ENCODE peak calls at places on chromosome 7, in five cellular contexts. J is HCT116, X is HepG2, O is K562, T is GM12878. F is an unnamed sample.

GRCh38 chr7:88083883-88084282 is 136.0 kb downstream of the SRI start:
- DNase-seq in X (no peak), J (no peak), T (no peak), O (no peak), F (no peak)

GRCh38 chr7:101902680-101903504 is 85.5 kb downstream of the CUX1 start:
- DNase-seq in J (no peak), T (no peak), X (no peak), O (peak), F (no peak)

GRCh38 chr7:114825423-114825951 is 96.4 kb upstream of the MDFIC start:
- DNase-seq in T (no peak), X (no peak), O (no peak), J (no peak), F (peak)

GRCh38 chr7:94434031-94434430 is 39.3 kb downstream of the COL1A2 start:
- DNase-seq in J (no peak), T (no peak), X (no peak), O (no peak), F (no peak)

GRCh38 chr7:23012797-23013714 is 874 bp downstream of the HYCC1 start:
- DNase-seq in T (no peak), J (no peak), O (peak), X (peak), F (no peak)

GRCh38 chr7:148303295-148304013 is 287.1 kb upstream of the C7orf33 start:
- DNase-seq in J (no peak), X (no peak), T (no peak), O (no peak), F (no peak)

GRCh38 chr7:112876877-112877276 is 86.7 kb upstream of the TMEM168 start:
- DNase-seq in X (peak), O (no peak), J (no peak), T (no peak), F (no peak)

GRCh38 chr7:19213746-19214145 is 68.5 kb upstream of the FERD3L start:
- DNase-seq in O (no peak), X (no peak), J (no peak), T (no peak), F (no peak)

GRCh38 chr7:3916146-3916545 is 615.1 kb downstream of the SDK1 start:
- DNase-seq in O (no peak), J (no peak), X (peak), T (no peak), F (peak)

GRCh38 chr7:114777288-114777687 is 144.6 kb upstream of the MDFIC start:
- DNase-seq in O (no peak), J (no peak), X (no peak), T (no peak), F (no peak)

GRCh38 chr7:101733713-101734475 is 83.5 kb upstream of the CUX1 start:
- DNase-seq in J (no peak), T (no peak), O (peak), X (peak), F (peak)

GRCh38 chr7:2523941-2524807 is 4.6 kb downstream of the LFNG start:
- DNase-seq in J (peak), T (no peak), X (peak), O (peak), F (no peak)

GRCh38 chr7:64463636-64464375 is 99.1 kb downstream of the ZNF680 start:
- DNase-seq in T (no peak), X (no peak), O (peak), J (no peak), F (peak)

GRCh38 chr7:2629740-2630681 is 1.8 kb upstream of the TTYH3 start:
- DNase-seq in O (no peak), X (peak), J (no peak), T (no peak), F (no peak)

GRCh38 chr7:135185471-135186260 is 15.2 kb upstream of the CYREN start:
- DNase-seq in O (no peak), J (no peak), X (no peak), T (no peak), F (no peak)

GRCh38 chr7:155725073-155725346 is 80.5 kb downstream of the RBM33 start:
- DNase-seq in O (no peak), X (no peak), J (no peak), T (no peak), F (no peak)

GRCh38 chr7:109641445-109641844 is 1071.8 kb downstream of the DNAJB9 start:
- DNase-seq in J (no peak), X (no peak), O (no peak), T (no peak), F (no peak)

GRCh38 chr7:31744294-31744874 is 57.4 kb downstream of the PPP1R17 start:
- DNase-seq in J (peak), T (peak), X (peak), O (peak), F (peak)

GRCh38 chr7:158743219-158743618 is 38.6 kb upstream of the NCAPG2 start:
- DNase-seq in T (no peak), O (no peak), X (no peak), J (no peak), F (no peak)

GRCh38 chr7:28615091-28615490 is 202.8 kb downstream of the CREB5 start:
- DNase-seq in O (no peak), X (no peak), J (no peak), T (no peak), F (peak)

GRCh38 chr7:20330176-20330796 is 414 bp upstream of the ITGB8 start:
- DNase-seq in X (peak), O (peak), T (no peak), J (no peak), F (no peak)

GRCh38 chr7:111473449-111474198 is 88.7 kb downstream of the IMMP2L start:
- DNase-seq in X (no peak), T (no peak), J (no peak), O (no peak), F (no peak)

GRCh38 chr7:131336956-131337355 is 9.3 kb downstream of the MKLN1 start:
- DNase-seq in X (peak), T (no peak), J (peak), O (peak), F (no peak)

GRCh38 chr7:128274890-128275603 is 34.0 kb downstream of the LEP start:
- DNase-seq in X (peak), T (no peak), J (no peak), O (no peak), F (no peak)

GRCh38 chr7:94375167-94375566 is 19.5 kb upstream of the COL1A2 start:
- DNase-seq in O (no peak), J (no peak), T (no peak), X (no peak), F (peak)

GRCh38 chr7:134593530-134594392 is 44.9 kb downstream of the AKR1B15 start:
- DNase-seq in O (peak), X (peak), J (no peak), T (no peak), F (peak)

GRCh38 chr7:155702616-155703015 is 58.2 kb downstream of the RBM33 start:
- DNase-seq in J (no peak), O (no peak), T (no peak), X (no peak), F (no peak)

GRCh38 chr7:79593819-79594218 is 140.4 kb upstream of the MAGI2 start:
- DNase-seq in X (no peak), T (no peak), J (no peak), O (no peak), F (no peak)

GRCh38 chr7:25857376-25858067 is 294.5 kb upstream of the NFE2L3 start:
- DNase-seq in O (peak), J (no peak), X (no peak), T (no peak), F (no peak)

GRCh38 chr7:82562716-82563404 is 119.3 kb upstream of the CACNA2D1 start:
- DNase-seq in O (no peak), X (no peak), J (no peak), T (no peak), F (no peak)

GRCh38 chr7:96116173-96116572 is 205.7 kb downstream of the SLC25A13 start:
- DNase-seq in O (no peak), X (no peak), T (no peak), J (no peak), F (no peak)

GRCh38 chr7:22066484-22066883 is 120.8 kb upstream of the CDCA7L start:
- DNase-seq in X (no peak), O (no peak), J (no peak), T (no peak), F (no peak)

GRCh38 chr7:88020953-88021650 is 87.1 kb downstream of the ADAM22 start:
- DNase-seq in O (no peak), J (peak), X (no peak), T (no peak), F (no peak)

GRCh38 chr7:151007469-151007898 is 16.7 kb downstream of the NOS3 start:
- DNase-seq in T (no peak), O (no peak), J (no peak), X (no peak), F (no peak)
- H3K9ac ChIP-seq in T (no peak), O (peak), J (peak), X (no peak), F (peak)

GRCh38 chr7:108600399-108600798 is 30.7 kb downstream of the DNAJB9 start:
- DNase-seq in T (no peak), O (no peak), J (no peak), X (no peak), F (no peak)

GRCh38 chr7:108604685-108605077 is 35.0 kb downstream of the DNAJB9 start:
- DNase-seq in O (peak), J (no peak), T (no peak), X (no peak), F (no peak)

GRCh38 chr7:108605582-108606173 is 36.0 kb downstream of the DNAJB9 start:
- DNase-seq in X (no peak), J (no peak), T (no peak), O (no peak), F (no peak)

GRCh38 chr7:108598858-108599257 is 29.2 kb downstream of the DNAJB9 start:
- DNase-seq in J (no peak), X (no peak), O (no peak), T (no peak), F (no peak)

DNA sequence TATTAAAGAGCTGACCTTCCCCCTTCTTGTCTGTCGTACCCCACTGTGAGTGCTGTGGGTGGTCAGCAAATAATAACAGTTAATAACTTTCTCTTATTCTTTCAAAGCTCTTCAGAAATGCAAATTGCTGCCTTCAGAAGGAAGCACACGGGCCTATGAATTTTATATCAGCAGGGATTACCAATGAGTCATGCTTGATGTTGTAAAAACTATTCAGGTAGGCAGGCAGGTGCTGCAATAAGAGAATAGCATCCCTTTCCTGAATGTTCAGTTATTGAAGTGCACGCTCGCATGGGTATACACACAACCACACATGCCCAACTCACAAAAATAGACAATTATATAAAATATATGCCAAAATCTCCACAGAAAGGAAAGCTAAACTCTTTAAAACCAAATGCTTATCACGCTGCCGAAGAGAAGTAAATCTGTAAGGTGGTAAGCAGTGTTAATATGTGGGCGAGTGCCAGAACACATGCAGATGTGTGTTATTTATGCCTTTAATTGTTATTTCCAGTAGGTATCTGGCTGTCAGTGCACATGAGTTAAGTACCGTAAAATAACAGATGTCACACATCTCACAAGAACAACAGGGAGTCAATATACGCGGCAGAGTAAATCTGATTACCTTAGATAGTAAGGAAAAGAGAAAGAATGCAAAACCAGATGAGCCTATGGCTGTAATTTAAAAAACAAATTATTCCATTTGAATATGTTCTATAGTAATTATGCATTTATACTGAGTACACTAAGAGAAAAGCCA is 34.4 kb downstream of the DNAJB9 start:
- DNase-seq in X (no peak), O (no peak), J (no peak), T (no peak), F (no peak)
- TF ChIP-seq YY1 in X (no peak), O (no peak), J (no peak), T (no peak), F (no peak)

DNA sequence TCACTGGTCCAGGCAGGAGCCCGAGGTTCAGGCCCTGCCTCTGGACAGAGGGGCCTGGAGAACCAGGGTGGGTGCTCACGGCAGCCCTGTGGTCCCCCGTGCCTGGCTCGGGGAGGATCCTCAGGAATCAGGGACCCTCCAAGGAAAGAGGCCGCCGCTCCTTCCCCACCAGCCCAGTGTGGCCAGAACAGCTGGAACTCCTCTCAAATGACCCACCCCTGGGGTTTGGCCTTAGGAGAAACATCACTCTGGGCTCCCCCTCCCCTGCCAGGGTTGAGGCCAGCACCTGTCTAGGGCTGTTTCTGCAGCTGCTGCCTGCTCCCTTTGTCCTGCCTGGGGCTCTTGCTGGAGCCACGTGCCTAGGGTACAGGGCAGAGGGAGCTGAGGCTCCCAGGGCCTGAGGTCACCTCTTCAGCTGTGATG is 161.0 kb downstream of the RNF216 start:
- DNase-seq in O (no peak), X (no peak), J (no peak), T (no peak), F (no peak)
- TF ChIP-seq ZNF274 in O (no peak), X (no peak), J (no peak), T (no peak), F (no peak)

GRCh38 chr7:29987083-29987482 is 2.5 kb downstream of the SCRN1 start:
- DNase-seq in O (no peak), J (no peak), X (peak), T (no peak), F (no peak)
- H3K9ac ChIP-seq in O (no peak), J (peak), X (peak), T (peak), F (no peak)

DNA sequence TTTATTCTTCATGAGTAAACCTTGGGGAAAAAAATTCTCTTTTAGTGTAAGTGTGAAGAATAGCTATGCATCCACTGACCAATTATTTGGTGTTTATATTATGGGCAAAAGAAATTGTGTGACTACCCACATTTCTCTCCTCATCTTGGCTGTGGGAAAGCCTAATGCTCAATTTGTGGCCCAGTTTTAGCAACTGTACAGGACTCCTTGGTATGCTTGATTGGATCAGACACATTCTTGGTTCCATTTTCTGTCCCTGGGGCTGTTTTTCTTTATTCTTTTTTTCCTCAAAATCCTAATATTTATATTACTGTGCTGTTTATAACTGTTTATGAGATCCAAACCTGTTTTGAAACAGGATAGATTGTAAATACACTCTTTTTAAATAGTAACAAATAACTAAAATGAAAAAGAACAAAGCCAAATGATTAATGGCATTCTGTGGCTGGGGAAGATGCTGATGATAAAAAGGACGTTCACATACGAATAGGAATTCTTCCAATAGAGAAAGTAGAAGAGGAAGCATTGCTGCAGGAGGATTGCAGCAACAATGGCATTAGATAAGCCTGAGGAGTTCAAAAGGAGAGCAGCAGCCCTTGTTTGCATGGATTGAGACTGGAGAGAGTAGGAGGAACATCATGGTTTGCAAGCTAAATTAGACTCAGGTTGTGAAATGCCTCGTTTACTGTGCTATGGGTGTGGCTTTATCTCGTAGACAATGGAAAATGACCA is 580.5 kb downstream of the INHBA start:
- DNase-seq in X (no peak), T (no peak), J (no peak), O (no peak), F (no peak)
- TF ChIP-seq YY1 in X (no peak), T (no peak), J (no peak), O (no peak), F (no peak)

DNA sequence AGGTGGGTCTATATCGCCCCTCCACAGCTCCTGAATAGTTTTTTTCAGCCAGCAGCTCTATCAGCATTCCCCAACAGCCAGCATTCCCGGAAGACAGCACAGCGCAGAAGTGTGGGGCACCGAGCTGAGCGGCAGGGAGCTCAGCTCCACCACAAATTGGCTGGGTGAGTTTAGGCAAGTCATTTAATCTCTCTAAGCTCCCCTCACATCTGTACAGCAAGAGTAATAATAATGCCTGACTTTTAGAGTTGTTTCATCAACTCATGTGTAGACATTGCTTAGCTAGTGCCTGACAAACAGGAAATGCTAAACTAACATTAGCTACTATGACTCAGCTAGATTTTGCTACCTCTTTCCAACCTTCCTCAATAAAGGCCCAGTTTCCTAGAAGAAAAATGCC is 247.9 kb upstream of the PTN start:
- DNase-seq in X (no peak), J (no peak), T (no peak), O (no peak), F (no peak)
- TF ChIP-seq ZNF274 in X (no peak), J (no peak), T (no peak), O (no peak), F (no peak)

GRCh38 chr7:51085034-51085692 is 231.4 kb downstream of the COBL start:
- DNase-seq in J (no peak), T (no peak), X (no peak), O (no peak), F (no peak)

GRCh38 chr7:51090411-51090810 is 226.2 kb downstream of the COBL start:
- DNase-seq in T (no peak), O (no peak), J (no peak), X (no peak), F (peak)
- H3K9ac ChIP-seq in T (no peak), O (no peak), J (no peak), X (no peak), F (no peak)

DNA sequence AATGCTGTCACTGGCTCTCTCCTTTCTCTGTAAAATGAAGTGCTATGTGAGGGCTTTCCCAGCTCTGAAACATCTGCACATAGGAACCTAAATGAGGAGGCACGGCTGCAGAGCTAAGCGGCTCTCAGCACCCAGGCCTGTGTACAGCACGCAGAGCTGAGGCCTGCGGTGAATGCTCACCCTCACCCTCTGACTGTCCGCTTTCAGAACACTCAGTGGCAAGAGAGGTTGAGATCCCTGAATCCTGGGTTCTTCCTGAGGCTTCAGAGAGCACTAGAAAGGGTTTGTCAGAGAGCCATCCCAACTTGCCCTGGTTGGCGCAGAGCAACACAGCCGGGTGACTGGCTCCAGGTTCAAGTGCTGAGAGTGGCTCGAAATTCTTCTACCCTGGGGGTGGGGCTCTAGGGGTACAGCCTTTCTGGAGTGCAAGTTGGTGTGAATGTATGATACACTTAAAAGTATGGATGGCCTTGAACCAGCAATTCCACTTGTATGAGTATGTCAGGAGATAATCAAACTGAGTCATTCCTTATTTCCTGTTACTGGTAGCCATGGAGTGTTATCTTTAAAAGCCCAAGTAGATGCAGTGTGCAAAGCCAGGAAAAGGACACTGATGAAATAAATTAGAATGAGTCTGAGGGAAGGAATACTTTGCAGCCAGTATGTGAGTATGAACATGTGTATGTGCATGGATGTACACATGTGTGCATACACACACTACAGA is 1.7 kb upstream of the CCDC201 start:
- DNase-seq in X (peak), T (no peak), J (no peak), O (no peak), F (no peak)
- TF ChIP-seq YY1 in X (no peak), T (no peak), J (no peak), O (no peak), F (no peak)

DNA sequence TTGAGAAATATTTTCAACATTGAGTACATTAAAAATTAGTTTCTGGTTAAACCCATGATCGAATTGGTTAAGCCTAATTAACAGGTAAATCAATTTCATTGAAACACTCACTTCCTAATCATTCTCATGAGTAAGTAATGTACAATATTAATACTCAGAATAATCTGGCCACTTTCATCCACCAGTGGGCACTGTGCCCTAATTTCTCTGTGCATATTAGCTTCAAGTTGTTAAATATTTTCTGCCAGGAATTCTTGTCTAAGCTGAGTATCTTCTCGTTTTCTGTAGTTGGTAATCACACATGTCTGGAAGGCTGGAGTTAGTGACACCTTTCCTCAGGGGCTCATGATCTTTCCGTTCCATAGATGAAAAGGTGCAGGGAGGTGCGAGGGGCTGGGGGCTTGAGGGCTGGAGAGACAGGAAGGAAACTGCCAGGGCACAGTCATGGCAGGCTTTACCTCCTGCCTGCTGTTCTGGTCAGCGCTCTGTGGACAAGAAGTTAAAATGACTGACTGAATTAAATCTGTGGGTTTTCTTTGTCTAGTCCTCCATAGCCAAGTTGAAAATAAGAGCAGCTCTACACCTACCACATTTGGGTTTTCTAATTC is 71.9 kb downstream of the WIPF3 start:
- DNase-seq in T (no peak), X (peak), O (peak), J (no peak), F (no peak)
- TF ChIP-seq ZNF274 in T (no peak), X (no peak), O (no peak), J (no peak), F (no peak)

GRCh38 chr7:106291247-106291646 is 6.5 kb upstream of the NAMPT start:
- DNase-seq in T (no peak), J (no peak), O (no peak), X (no peak), F (no peak)
- H3K9ac ChIP-seq in T (no peak), J (no peak), O (no peak), X (no peak), F (no peak)